ENCODE peak calls at places on chromosomes 4 and X, in nine cellular contexts. One of them, this sample, is unnamed.
A peak's percentile ranks its signal among the peaks of the same experiment; 100 is the strongest.

GRCh38 chr4:82232891-82233290 is 140.9 kb downstream of the HNRNPD start:
- DNase-seq in type B pancreatic cell: no peak
- DNase-seq in OCI-M1: no peak
- DNase-seq in BJ: no peak
- DNase-seq in tibial artery: no peak
- DNase-seq in hypothalamus: no peak
- DNase-seq in pancreas: no peak
- DNase-seq in mammary epithelial cell: peak; percentile 21
- DNase-seq in NCI-H774: no peak
- DNase-seq in this sample: no peak

GRCh38 chr4:107072836-107073736 is 37.0 kb upstream of the DKK2 start:
- DNase-seq in type B pancreatic cell: no peak
- DNase-seq in OCI-M1: no peak
- DNase-seq in BJ: no peak
- DNase-seq in tibial artery: no peak
- DNase-seq in hypothalamus: no peak
- DNase-seq in pancreas: no peak
- DNase-seq in mammary epithelial cell: no peak
- DNase-seq in NCI-H774: no peak
- DNase-seq in this sample: no peak

GRCh38 chr4:3311095-3311372 is 18.2 kb downstream of the RGS12 start:
- DNase-seq in type B pancreatic cell: no peak
- DNase-seq in OCI-M1: no peak
- DNase-seq in BJ: no peak
- DNase-seq in tibial artery: peak; percentile 11
- DNase-seq in hypothalamus: no peak
- DNase-seq in pancreas: no peak
- DNase-seq in mammary epithelial cell: no peak
- DNase-seq in NCI-H774: no peak
- DNase-seq in this sample: no peak

GRCh38 chr4:113637363-113637762 is 124.2 kb downstream of the CAMK2D start:
- DNase-seq in type B pancreatic cell: no peak
- DNase-seq in OCI-M1: peak; percentile 43
- DNase-seq in BJ: no peak
- DNase-seq in tibial artery: no peak
- DNase-seq in hypothalamus: no peak
- DNase-seq in pancreas: no peak
- DNase-seq in mammary epithelial cell: peak; percentile 17
- DNase-seq in NCI-H774: no peak
- DNase-seq in this sample: no peak

GRCh38 chrX:8288590-8288989 is 117.5 kb upstream of the VCX2 start:
- DNase-seq in type B pancreatic cell: no peak
- DNase-seq in OCI-M1: no peak
- DNase-seq in BJ: no peak
- DNase-seq in tibial artery: no peak
- DNase-seq in hypothalamus: no peak
- DNase-seq in pancreas: no peak
- DNase-seq in mammary epithelial cell: peak; percentile 39
- DNase-seq in NCI-H774: no peak
- DNase-seq in this sample: no peak

GRCh38 chrX:1491851-1492349 is 39.2 kb upstream of the ASMTL start:
- DNase-seq in type B pancreatic cell: no peak
- DNase-seq in OCI-M1: no peak
- DNase-seq in BJ: no peak
- DNase-seq in tibial artery: no peak
- DNase-seq in hypothalamus: no peak
- DNase-seq in pancreas: no peak
- DNase-seq in mammary epithelial cell: no peak
- DNase-seq in NCI-H774: no peak
- DNase-seq in this sample: no peak

GRCh38 chrX:12702509-12703091 is 88.6 kb upstream of the PRPS2 start:
- DNase-seq in type B pancreatic cell: no peak
- DNase-seq in OCI-M1: peak; percentile 0
- DNase-seq in BJ: no peak
- DNase-seq in tibial artery: no peak
- DNase-seq in hypothalamus: no peak
- DNase-seq in pancreas: no peak
- DNase-seq in mammary epithelial cell: peak; percentile 62
- DNase-seq in NCI-H774: no peak
- DNase-seq in this sample: no peak

GRCh38 chr4:14345356-14345775 is 656.9 kb upstream of the CPEB2 start:
- DNase-seq in type B pancreatic cell: no peak
- DNase-seq in OCI-M1: peak; percentile 3
- DNase-seq in BJ: peak; percentile 13
- DNase-seq in tibial artery: no peak
- DNase-seq in hypothalamus: no peak
- DNase-seq in pancreas: no peak
- DNase-seq in mammary epithelial cell: peak; percentile 74
- DNase-seq in NCI-H774: no peak
- DNase-seq in this sample: no peak

GRCh38 chrX:118520206-118520857 is 24.7 kb downstream of the DOCK11 start:
- DNase-seq in type B pancreatic cell: no peak
- DNase-seq in OCI-M1: no peak
- DNase-seq in BJ: no peak
- DNase-seq in tibial artery: no peak
- DNase-seq in hypothalamus: no peak
- DNase-seq in pancreas: no peak
- DNase-seq in mammary epithelial cell: peak; percentile 25
- DNase-seq in NCI-H774: no peak
- DNase-seq in this sample: no peak

GRCh38 chrX:12878536-12878935 is 11.7 kb downstream of the TLR7 start:
- DNase-seq in type B pancreatic cell: no peak
- DNase-seq in OCI-M1: no peak
- DNase-seq in BJ: no peak
- DNase-seq in tibial artery: no peak
- DNase-seq in hypothalamus: no peak
- DNase-seq in pancreas: no peak
- DNase-seq in mammary epithelial cell: peak; percentile 33
- DNase-seq in NCI-H774: no peak
- DNase-seq in this sample: no peak

GRCh38 chr4:62087706-62088105 is 887.6 kb downstream of the ADGRL3 start:
- DNase-seq in type B pancreatic cell: no peak
- DNase-seq in OCI-M1: no peak
- DNase-seq in BJ: no peak
- DNase-seq in tibial artery: no peak
- DNase-seq in hypothalamus: no peak
- DNase-seq in pancreas: no peak
- DNase-seq in mammary epithelial cell: no peak
- DNase-seq in NCI-H774: no peak
- DNase-seq in this sample: no peak

GRCh38 chr4:47367761-47368160 is 95.7 kb downstream of the COMMD8 start:
- DNase-seq in type B pancreatic cell: no peak
- DNase-seq in OCI-M1: peak; percentile 78
- DNase-seq in BJ: no peak
- DNase-seq in tibial artery: no peak
- DNase-seq in hypothalamus: no peak
- DNase-seq in pancreas: no peak
- DNase-seq in mammary epithelial cell: no peak
- DNase-seq in NCI-H774: no peak
- DNase-seq in this sample: no peak

GRCh38 chrX:10174810-10175209 is 18.0 kb downstream of the CLCN4 start:
- DNase-seq in type B pancreatic cell: no peak
- DNase-seq in OCI-M1: no peak
- DNase-seq in BJ: no peak
- DNase-seq in tibial artery: no peak
- DNase-seq in hypothalamus: no peak
- DNase-seq in pancreas: no peak
- DNase-seq in mammary epithelial cell: no peak
- DNase-seq in NCI-H774: no peak
- DNase-seq in this sample: no peak

GRCh38 chr4:42150653-42151567 is 1.5 kb downstream of the BEND4 start:
- DNase-seq in type B pancreatic cell: no peak
- DNase-seq in OCI-M1: no peak
- DNase-seq in BJ: no peak
- DNase-seq in tibial artery: no peak
- DNase-seq in hypothalamus: peak; percentile 1
- DNase-seq in pancreas: no peak
- DNase-seq in mammary epithelial cell: peak; percentile 8
- DNase-seq in NCI-H774: no peak
- DNase-seq in this sample: no peak

GRCh38 chr4:7034262-7035081 is 8.7 kb upstream of the TADA2B start:
- DNase-seq in type B pancreatic cell: no peak
- DNase-seq in OCI-M1: no peak
- DNase-seq in BJ: no peak
- DNase-seq in tibial artery: no peak
- DNase-seq in hypothalamus: no peak
- DNase-seq in pancreas: peak; percentile 80
- DNase-seq in mammary epithelial cell: peak; percentile 9
- DNase-seq in NCI-H774: peak; percentile 63
- DNase-seq in this sample: peak; percentile 71

GRCh38 chr4:37389967-37390580 is 145.5 kb downstream of the NWD2 start:
- DNase-seq in type B pancreatic cell: no peak
- DNase-seq in OCI-M1: peak; percentile 87
- DNase-seq in BJ: no peak
- DNase-seq in tibial artery: no peak
- DNase-seq in hypothalamus: peak; percentile 3
- DNase-seq in pancreas: peak; percentile 32
- DNase-seq in mammary epithelial cell: peak; percentile 29
- DNase-seq in NCI-H774: peak; percentile 54
- DNase-seq in this sample: no peak

GRCh38 chr4:15336410-15337184 is 91.2 kb upstream of the C1QTNF7 start:
- DNase-seq in type B pancreatic cell: no peak
- DNase-seq in OCI-M1: no peak
- DNase-seq in BJ: peak; percentile 19
- DNase-seq in tibial artery: no peak
- DNase-seq in hypothalamus: no peak
- DNase-seq in pancreas: no peak
- DNase-seq in mammary epithelial cell: peak; percentile 34
- DNase-seq in NCI-H774: no peak
- DNase-seq in this sample: no peak

GRCh38 chr4:176377705-176378302 is 58.0 kb downstream of the SPCS3 start:
- DNase-seq in type B pancreatic cell: no peak
- DNase-seq in OCI-M1: peak; percentile 45
- DNase-seq in BJ: no peak
- DNase-seq in tibial artery: no peak
- DNase-seq in hypothalamus: no peak
- DNase-seq in pancreas: no peak
- DNase-seq in mammary epithelial cell: peak; percentile 41
- DNase-seq in NCI-H774: no peak
- DNase-seq in this sample: no peak

GRCh38 chr4:16745009-16745408 is 153.4 kb downstream of the LDB2 start:
- DNase-seq in type B pancreatic cell: no peak
- DNase-seq in OCI-M1: no peak
- DNase-seq in BJ: peak; percentile 46
- DNase-seq in tibial artery: peak; percentile 46
- DNase-seq in hypothalamus: no peak
- DNase-seq in pancreas: no peak
- DNase-seq in mammary epithelial cell: no peak
- DNase-seq in NCI-H774: no peak
- DNase-seq in this sample: no peak

GRCh38 chr4:4642201-4643025 is 100.6 kb upstream of the STX18 start:
- DNase-seq in type B pancreatic cell: no peak
- DNase-seq in OCI-M1: no peak
- DNase-seq in BJ: no peak
- DNase-seq in tibial artery: no peak
- DNase-seq in hypothalamus: no peak
- DNase-seq in pancreas: no peak
- DNase-seq in mammary epithelial cell: no peak
- DNase-seq in NCI-H774: no peak
- DNase-seq in this sample: no peak

GRCh38 chrX:40891798-40892197 is 156.5 kb upstream of the MED14 start:
- DNase-seq in type B pancreatic cell: no peak
- DNase-seq in OCI-M1: no peak
- DNase-seq in BJ: no peak
- DNase-seq in tibial artery: no peak
- DNase-seq in hypothalamus: no peak
- DNase-seq in pancreas: no peak
- DNase-seq in mammary epithelial cell: no peak
- DNase-seq in NCI-H774: no peak
- DNase-seq in this sample: no peak

GRCh38 chrX:41333744-41333993 is 293 bp upstream of the DDX3X start:
- DNase-seq in type B pancreatic cell: no peak
- DNase-seq in OCI-M1: peak; percentile 95
- DNase-seq in BJ: no peak
- DNase-seq in tibial artery: peak; percentile 51
- DNase-seq in hypothalamus: no peak
- DNase-seq in pancreas: no peak
- DNase-seq in mammary epithelial cell: no peak
- DNase-seq in NCI-H774: peak; percentile 67
- DNase-seq in this sample: peak; percentile 85

GRCh38 chrX:30373951-30374350 is 64.8 kb upstream of the NR0B1 start:
- DNase-seq in type B pancreatic cell: no peak
- DNase-seq in OCI-M1: no peak
- DNase-seq in BJ: no peak
- DNase-seq in tibial artery: no peak
- DNase-seq in hypothalamus: no peak
- DNase-seq in pancreas: no peak
- DNase-seq in mammary epithelial cell: no peak
- DNase-seq in NCI-H774: no peak
- DNase-seq in this sample: no peak

GRCh38 chrX:8960809-8961413 is 73.0 kb downstream of the FAM9B start:
- DNase-seq in type B pancreatic cell: no peak
- DNase-seq in OCI-M1: peak; percentile 11
- DNase-seq in BJ: peak; percentile 61
- DNase-seq in tibial artery: no peak
- DNase-seq in hypothalamus: no peak
- DNase-seq in pancreas: no peak
- DNase-seq in mammary epithelial cell: no peak
- DNase-seq in NCI-H774: no peak
- DNase-seq in this sample: no peak

GRCh38 chr4:6492027-6492590 is 19.7 kb upstream of the PPP2R2C start:
- DNase-seq in type B pancreatic cell: peak; percentile 45
- DNase-seq in OCI-M1: no peak
- DNase-seq in BJ: no peak
- DNase-seq in tibial artery: no peak
- DNase-seq in hypothalamus: no peak
- DNase-seq in pancreas: no peak
- DNase-seq in mammary epithelial cell: no peak
- DNase-seq in NCI-H774: no peak
- DNase-seq in this sample: peak; percentile 17

GRCh38 chr4:84809946-84810345 is 156.5 kb downstream of the WDFY3 start:
- DNase-seq in type B pancreatic cell: no peak
- DNase-seq in OCI-M1: no peak
- DNase-seq in BJ: no peak
- DNase-seq in tibial artery: no peak
- DNase-seq in hypothalamus: no peak
- DNase-seq in pancreas: no peak
- DNase-seq in mammary epithelial cell: no peak
- DNase-seq in NCI-H774: no peak
- DNase-seq in this sample: no peak

GRCh38 chrX:39012561-39013209 is 211.4 kb downstream of the MID1IP1 start:
- DNase-seq in type B pancreatic cell: no peak
- DNase-seq in OCI-M1: no peak
- DNase-seq in BJ: peak; percentile 14
- DNase-seq in tibial artery: no peak
- DNase-seq in hypothalamus: no peak
- DNase-seq in pancreas: no peak
- DNase-seq in mammary epithelial cell: no peak
- DNase-seq in NCI-H774: no peak
- DNase-seq in this sample: no peak

GRCh38 chr4:142350886-142351285 is 495.2 kb downstream of the INPP4B start:
- DNase-seq in type B pancreatic cell: no peak
- DNase-seq in OCI-M1: peak; percentile 46
- DNase-seq in BJ: no peak
- DNase-seq in tibial artery: no peak
- DNase-seq in hypothalamus: no peak
- DNase-seq in pancreas: no peak
- DNase-seq in mammary epithelial cell: no peak
- DNase-seq in NCI-H774: peak; percentile 64
- DNase-seq in this sample: no peak

GRCh38 chrX:15843960-15844359 is 10.7 kb downstream of the AP1S2 start:
- DNase-seq in type B pancreatic cell: no peak
- DNase-seq in OCI-M1: no peak
- DNase-seq in BJ: no peak
- DNase-seq in tibial artery: no peak
- DNase-seq in hypothalamus: no peak
- DNase-seq in pancreas: no peak
- DNase-seq in mammary epithelial cell: no peak
- DNase-seq in NCI-H774: no peak
- DNase-seq in this sample: no peak

GRCh38 chr4:7421356-7422097 is 13.2 kb downstream of the PSAPL1 start:
- DNase-seq in type B pancreatic cell: peak; percentile 62
- DNase-seq in OCI-M1: no peak
- DNase-seq in BJ: no peak
- DNase-seq in tibial artery: peak; percentile 18
- DNase-seq in hypothalamus: no peak
- DNase-seq in pancreas: no peak
- DNase-seq in mammary epithelial cell: no peak
- DNase-seq in NCI-H774: no peak
- DNase-seq in this sample: no peak

GRCh38 chr4:183987529-183987946 is 82.4 kb downstream of the STOX2 start:
- DNase-seq in type B pancreatic cell: peak; percentile 78
- DNase-seq in OCI-M1: no peak
- DNase-seq in BJ: peak; percentile 16
- DNase-seq in tibial artery: peak; percentile 37
- DNase-seq in hypothalamus: peak; percentile 70
- DNase-seq in pancreas: peak; percentile 48
- DNase-seq in mammary epithelial cell: peak; percentile 96
- DNase-seq in NCI-H774: peak; percentile 0
- DNase-seq in this sample: peak; percentile 51